ENCODE peak calls at places on chromosomes 4 and X, in five cellular contexts. S is NCI-H1417 treated with DMSO at 0.1 percent for 48 hours; Y is stimulated activated naive CD8-positive, alpha-beta T cell treated with anti-CD3 and anti-CD28 coated beads, Interleukin-15, Interleukin-2, amounts not matched to agents 100 U/mL and 50 U/mL, for 24 hours; T is CD8-positive, alpha-beta memory T cell; N is kidney tubule cell. U is an unnamed sample.

GRCh38 chr4:118881512-118882146 is 7.0 kb upstream of the SYNPO2 start:
- DNase-seq in S (no peak), Y (no peak), T (no peak), N (no peak), U (no peak)

GRCh38 chr4:73731968-73732610 is 8.3 kb upstream of the CXCL8 start:
- DNase-seq in S (no peak), Y (no peak), T (no peak), N (no peak), U (no peak)

GRCh38 chr4:41360214-41360910 is 103.6 kb downstream of the UCHL1 start:
- DNase-seq in S (peak), Y (no peak), T (no peak), N (peak), U (peak)

GRCh38 chr4:628346-628745 is 3.0 kb downstream of the PDE6B start:
- DNase-seq in S (no peak), Y (no peak), T (no peak), N (no peak), U (no peak)

GRCh38 chrX:150775569-150776350 is 82.6 kb downstream of the MTMR1 start:
- DNase-seq in S (no peak), Y (no peak), T (no peak), N (no peak), U (no peak)

GRCh38 chr4:55931833-55932232 is 16.9 kb upstream of the CEP135 start:
- DNase-seq in S (no peak), Y (no peak), T (no peak), N (no peak), U (no peak)

GRCh38 chr4:181933471-181933870 is 309.7 kb upstream of the TENM3 start:
- DNase-seq in S (no peak), Y (no peak), T (no peak), N (no peak), U (no peak)

GRCh38 chrX:77298296-77298695 is 148.9 kb upstream of the FGF16 start:
- DNase-seq in S (no peak), Y (no peak), T (no peak), N (no peak), U (no peak)

GRCh38 chr4:81499840-81500239 is 28.1 kb upstream of the RASGEF1B start:
- DNase-seq in S (no peak), Y (no peak), T (no peak), N (peak), U (no peak)

GRCh38 chr4:112978691-112979472 is 70.6 kb upstream of the ANK2 start:
- DNase-seq in S (no peak), Y (no peak), T (no peak), N (peak), U (no peak)

U was measured in NCI-H1930.